ENCODE peak calls at places on chromosome 1, in four cellular contexts. H, Z, B and J are unnamed samples.

GRCh38 chr1:162159515-162159914 is 90.0 kb downstream of the NOS1AP start:
- DNase-seq in H (no peak), Z (no peak), B (no peak), J (no peak)

GRCh38 chr1:44390277-44390676 is 14.8 kb upstream of the RNF220 start:
- DNase-seq in H (no peak), Z (no peak), B (no peak), J (no peak)

GRCh38 chr1:109438798-109439297 is 12.6 kb upstream of the PSMA5 start:
- DNase-seq in H (peak; percentile 62), Z (no peak), B (no peak), J (no peak)

GRCh38 chr1:118264326-118264725 is 79.3 kb upstream of the SPAG17 start:
- DNase-seq in H (no peak), Z (no peak), B (no peak), J (no peak)

GRCh38 chr1:71950579-71950978 is 331.8 kb downstream of the NEGR1 start:
- DNase-seq in H (no peak), Z (no peak), B (no peak), J (no peak)

GRCh38 chr1:57843760-57844159 is 419.9 kb upstream of the DAB1 start:
- DNase-seq in H (no peak), Z (no peak), B (no peak), J (no peak)

GRCh38 chr1:15172405-15173259 is 19.1 kb downstream of the TMEM51 start:
- DNase-seq in H (no peak), Z (no peak), B (no peak), J (no peak)

GRCh38 chr1:64133036-64133435 is 70.4 kb upstream of the UBE2U start:
- DNase-seq in H (no peak), Z (no peak), B (no peak), J (no peak)

GRCh38 chr1:154419620-154420020 is 14.5 kb downstream of the IL6R start:
- DNase-seq in H (no peak), Z (no peak), B (no peak), J (no peak)

GRCh38 chr1:197735461-197735860 is 39.8 kb downstream of the DENND1B start:
- DNase-seq in H (no peak), Z (no peak), B (no peak), J (no peak)

GRCh38 chr1:1943834-1944570 is 24.9 kb upstream of the TMEM52 start:
- DNase-seq in H (peak; percentile 79), Z (peak; percentile 85), B (no peak), J (peak; percentile 93)

GRCh38 chr1:1183221-1183747 is 9.6 kb downstream of the TTLL10 start:
- DNase-seq in H (no peak), Z (peak; percentile 10), B (no peak), J (peak; percentile 37)

GRCh38 chr1:223479718-223480425 is 86.7 kb downstream of the CCDC185 start:
- DNase-seq in H (no peak), Z (no peak), B (no peak), J (no peak)

GRCh38 chr1:100353988-100354387 is 1.7 kb downstream of the CDC14A start:
- DNase-seq in H (no peak), Z (no peak), B (no peak), J (peak; percentile 16)

GRCh38 chr1:167105150-167105840 is 11.4 kb downstream of the STYXL2 start:
- DNase-seq in H (no peak), Z (no peak), B (no peak), J (no peak)

GRCh38 chr1:184716158-184716557 is 38.5 kb downstream of the EDEM3 start:
- DNase-seq in H (no peak), Z (no peak), B (no peak), J (no peak)

GRCh38 chr1:6220236-6220635 is 14.3 kb downstream of the RNF207 start:
- DNase-seq in H (no peak), Z (no peak), B (no peak), J (no peak)

GRCh38 chr1:42958488-42959317 is at the start of gene SLC2A1:
- DNase-seq in H (peak; percentile 99), Z (peak; percentile 96), B (peak; percentile 79), J (peak; percentile 99)

GRCh38 chr1:154276797-154277196 is 4.4 kb downstream of the HAX1 start:
- DNase-seq in H (no peak), Z (peak; percentile 38), B (no peak), J (peak; percentile 28)

GRCh38 chr1:75969550-75969949 is 37.3 kb upstream of the ASB17 start:
- DNase-seq in H (no peak), Z (no peak), B (no peak), J (no peak)

GRCh38 chr1:17061486-17062271 is 7.8 kb upstream of the SDHB start:
- DNase-seq in H (no peak), Z (no peak), B (no peak), J (no peak)

GRCh38 chr1:173062156-173062938 is 11.6 kb upstream of the TNFSF18 start:
- DNase-seq in H (no peak), Z (no peak), B (no peak), J (no peak)

GRCh38 chr1:165383067-165383466 is 26.6 kb upstream of the LMX1A start:
- DNase-seq in H (no peak), Z (no peak), B (no peak), J (no peak)

GRCh38 chr1:58964880-58965279 is 181.0 kb upstream of the JUN start:
- DNase-seq in H (no peak), Z (no peak), B (no peak), J (no peak)

GRCh38 chr1:235624751-235625192 is 24.8 kb downstream of the GNG4 start:
- DNase-seq in H (no peak), Z (no peak), B (no peak), J (no peak)

GRCh38 chr1:108678696-108679095 is 13.4 kb upstream of the PRPF38B start:
- DNase-seq in H (no peak), Z (no peak), B (no peak), J (no peak)

GRCh38 chr1:54340434-54340833 is 65.8 kb downstream of the SSBP3 start:
- DNase-seq in H (no peak), Z (no peak), B (no peak), J (no peak)

GRCh38 chr1:203450016-203450415 is 25.6 kb upstream of the PRELP start:
- DNase-seq in H (no peak), Z (no peak), B (no peak), J (no peak)

GRCh38 chr1:64845831-64846425 is 101.1 kb downstream of the RAVER2 start:
- DNase-seq in H (no peak), Z (no peak), B (no peak), J (no peak)

GRCh38 chr1:62070384-62071011 is 124.2 kb upstream of the L1TD1 start:
- DNase-seq in H (peak; percentile 16), Z (no peak), B (no peak), J (peak; percentile 39)

GRCh38 chr1:224769987-224770693 is 154.0 kb downstream of the CNIH3 start:
- DNase-seq in H (no peak), Z (no peak), B (no peak), J (no peak)

GRCh38 chr1:18256318-18257235 is 149.0 kb downstream of the IGSF21 start:
- DNase-seq in H (peak; percentile 69), Z (peak; percentile 93), B (no peak), J (no peak)

GRCh38 chr1:15678578-15678977 is 5.5 kb upstream of the PLEKHM2 start:
- DNase-seq in H (no peak), Z (no peak), B (peak; percentile 53), J (no peak)

GRCh38 chr1:24103879-24104278 is 8.1 kb downstream of the MYOM3 start:
- DNase-seq in H (no peak), Z (no peak), B (no peak), J (no peak)

GRCh38 chr1:24102966-24103365 is 9.0 kb downstream of the MYOM3 start:
- DNase-seq in H (no peak), Z (no peak), B (no peak), J (peak; percentile 49)

GRCh38 chr1:24098907-24099637 is 12.9 kb downstream of the MYOM3 start:
- DNase-seq in H (no peak), Z (no peak), B (no peak), J (no peak)

GRCh38 chr1:24101796-24102580 is 9.9 kb downstream of the MYOM3 start:
- DNase-seq in H (no peak), Z (no peak), B (no peak), J (peak; percentile 49)

DNA sequence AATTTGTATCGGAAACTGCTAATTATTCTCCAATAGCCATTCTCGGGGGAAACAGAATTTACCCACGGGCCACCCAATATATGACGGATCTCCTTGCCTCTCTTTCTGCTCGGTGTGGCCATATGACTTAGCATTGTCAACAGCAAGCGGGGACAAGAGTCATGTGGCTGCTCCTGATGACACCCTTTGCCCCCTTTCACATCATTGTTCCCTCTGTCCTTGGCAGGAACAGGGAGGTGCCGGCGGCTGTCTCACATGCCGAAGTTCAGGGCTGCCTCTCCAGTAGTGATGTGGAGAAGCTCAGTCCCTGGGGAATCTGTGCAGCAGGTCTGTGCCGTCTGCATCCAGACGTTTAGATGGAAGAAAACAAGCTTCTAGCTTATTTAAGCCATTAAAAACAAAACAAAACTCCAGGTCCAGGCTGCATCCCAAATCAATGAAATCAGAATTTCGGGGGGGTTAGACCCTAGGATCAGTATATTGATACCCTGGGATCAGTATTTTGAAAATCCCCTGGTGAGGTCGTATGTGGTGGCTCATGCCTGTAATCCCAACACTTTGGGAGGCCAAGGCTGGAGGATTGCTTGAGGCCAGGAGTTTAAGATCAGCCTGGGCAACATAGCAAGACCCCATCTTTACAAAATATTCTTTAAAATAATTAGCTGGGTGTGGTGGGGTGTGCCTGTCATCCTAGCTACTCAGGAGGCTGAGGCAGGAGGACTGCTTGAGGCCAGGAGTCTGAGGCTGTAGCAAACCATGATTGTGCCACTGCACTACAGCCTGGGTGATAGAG is 10.8 kb downstream of the MYOM3 start:
- DNase-seq in H (no peak), Z (no peak), B (no peak), J (no peak)
- TF ChIP-seq USF1 in H (no peak), Z (no peak), B (no peak), J (no peak)

GRCh38 chr1:60223370-60223652 is 149.7 kb upstream of the C1orf87 start:
- DNase-seq in H (no peak), Z (no peak), B (no peak), J (no peak)
- TF ChIP-seq USF1 in H (no peak), Z (no peak), B (no peak), J (no peak)

GRCh38 chr1:179177182-179177581 is 52.3 kb downstream of the ABL2 start:
- DNase-seq in H (no peak), Z (no peak), B (no peak), J (no peak)
- TF ChIP-seq USF1 in H (no peak), Z (no peak), B (no peak), J (no peak)

GRCh38 chr1:39896909-39897685 is 4.6 kb downstream of the MYCL start:
- DNase-seq in H (no peak), Z (no peak), B (no peak), J (no peak)
- TF ChIP-seq USF1 in H (no peak), Z (no peak), B (no peak), J (no peak)